ENCODE peak calls at places on chromosomes 2 and 18, in four cellular contexts. O, E, Z and W are unnamed samples.

GRCh38 chr18:57956495-57956894 is 87.5 kb upstream of the NEDD4L start:
- DNase-seq in O (no peak), E (no peak), Z (no peak), W (no peak)

GRCh38 chr2:154952346-154953010 is 254.0 kb downstream of the KCNJ3 start:
- DNase-seq in O (no peak), E (no peak), Z (no peak), W (no peak)

GRCh38 chr2:187875271-187875670 is 321.0 kb upstream of the TFPI start:
- DNase-seq in O (no peak), E (no peak), Z (no peak), W (no peak)

GRCh38 chr2:191217580-191217979 is 27.6 kb upstream of the MYO1B start:
- DNase-seq in O (peak), E (no peak), Z (no peak), W (no peak)

GRCh38 chr2:202450785-202451184 is 74.7 kb downstream of the BMPR2 start:
- DNase-seq in O (peak), E (no peak), Z (no peak), W (no peak)

GRCh38 chr2:32712870-32713269 is 85.0 kb downstream of the TTC27 start:
- DNase-seq in O (no peak), E (no peak), Z (no peak), W (no peak)

GRCh38 chr2:170157025-170157684 is 20.8 kb upstream of the MYO3B start:
- DNase-seq in O (peak), E (no peak), Z (no peak), W (no peak)

GRCh38 chr2:218981390-218982311 is 3.3 kb downstream of the FEV start:
- DNase-seq in O (no peak), E (peak), Z (no peak), W (no peak)

GRCh38 chr18:36769172-36769571 is 59.6 kb downstream of the TPGS2 start:
- DNase-seq in O (no peak), E (no peak), Z (no peak), W (no peak)

GRCh38 chr2:47652041-47652713 is 130.8 kb upstream of the MSH6 start:
- DNase-seq in O (no peak), E (no peak), Z (no peak), W (no peak)

GRCh38 chr2:136238552-136239346 is 120.8 kb upstream of the CXCR4 start:
- DNase-seq in O (no peak), E (no peak), Z (peak), W (no peak)

GRCh38 chr2:181457741-181458425 is 697 bp downstream of the ITGA4 start:
- DNase-seq in O (no peak), E (peak), Z (no peak), W (peak)

GRCh38 chr2:119541476-119541875 is 2.8 kb upstream of the CFAP221 start:
- DNase-seq in O (no peak), E (no peak), Z (no peak), W (peak)

GRCh38 chr2:185583058-185583816 is 155.4 kb upstream of the FSIP2 start:
- DNase-seq in O (peak), E (no peak), Z (no peak), W (no peak)
- TF ChIP-seq CBFB in O (no peak), E (no peak), Z (no peak), W (no peak)

GRCh38 chr2:45000341-45000901 is 8.8 kb downstream of the SIX2 start:
- DNase-seq in O (no peak), E (peak), Z (no peak), W (no peak)

GRCh38 chr2:45000921-45001628 is 8.2 kb downstream of the SIX2 start:
- DNase-seq in O (no peak), E (peak), Z (no peak), W (no peak)

GRCh38 chr2:44996356-44996755 is 12.9 kb downstream of the SIX2 start:
- DNase-seq in O (no peak), E (no peak), Z (no peak), W (no peak)

GRCh38 chr2:44999540-44999939 is 9.7 kb downstream of the SIX2 start:
- DNase-seq in O (no peak), E (no peak), Z (no peak), W (no peak)

GRCh38 chr2:44997948-44998347 is 11.3 kb downstream of the SIX2 start:
- DNase-seq in O (no peak), E (no peak), Z (no peak), W (no peak)
- TF ChIP-seq CBFB in O (no peak), E (no peak), Z (no peak), W (no peak)

GRCh38 chr2:69592511-69592910 is 51.0 kb downstream of the AAK1 start:
- DNase-seq in O (no peak), E (no peak), Z (no peak), W (no peak)

GRCh38 chr2:69597105-69597504 is 46.4 kb downstream of the AAK1 start:
- DNase-seq in O (no peak), E (no peak), Z (no peak), W (no peak)

GRCh38 chr2:69597843-69598610 is 45.5 kb downstream of the AAK1 start:
- DNase-seq in O (no peak), E (no peak), Z (no peak), W (no peak)

GRCh38 chr2:69589973-69590652 is 53.4 kb downstream of the AAK1 start:
- DNase-seq in O (no peak), E (no peak), Z (no peak), W (peak)

GRCh38 chr2:69594341-69594740 is 49.2 kb downstream of the AAK1 start:
- DNase-seq in O (no peak), E (no peak), Z (no peak), W (no peak)
- TF ChIP-seq CBFB in O (no peak), E (no peak), Z (no peak), W (no peak)

GRCh38 chr18:70382032-70382431 is 93.2 kb downstream of the SOCS6 start:
- DNase-seq in O (no peak), E (no peak), Z (no peak), W (no peak)

GRCh38 chr18:70384181-70384790 is 95.4 kb downstream of the SOCS6 start:
- DNase-seq in O (peak), E (no peak), Z (no peak), W (peak)

GRCh38 chr18:70377857-70378701 is 89.2 kb downstream of the SOCS6 start:
- DNase-seq in O (peak), E (no peak), Z (no peak), W (peak)

GRCh38 chr18:70382992-70383717 is 94.3 kb downstream of the SOCS6 start:
- DNase-seq in O (no peak), E (no peak), Z (no peak), W (no peak)

GRCh38 chr18:70380915-70381896 is 92.4 kb downstream of the SOCS6 start:
- DNase-seq in O (peak), E (peak), Z (no peak), W (peak)
- TF ChIP-seq CBFB in O (no peak), E (no peak), Z (no peak), W (no peak)

DNA sequence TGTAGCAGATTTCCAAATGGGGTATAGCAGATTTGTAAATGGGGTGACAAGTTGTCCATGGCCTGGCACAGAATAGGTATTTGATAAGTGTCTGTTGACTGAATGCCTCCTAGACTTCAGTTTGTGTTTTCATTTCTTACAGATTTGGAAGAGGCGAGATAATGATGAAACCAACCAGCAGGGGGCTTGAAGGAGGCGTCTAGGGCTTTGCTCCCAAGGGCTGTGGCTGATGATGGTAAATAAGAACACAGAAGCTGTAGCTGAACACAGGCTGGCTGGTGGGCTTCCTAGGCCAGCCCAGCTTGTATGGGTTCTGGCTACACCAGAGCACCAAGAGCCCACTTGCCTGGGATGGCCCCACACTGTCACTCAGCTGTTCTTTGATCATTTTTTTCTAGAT is 19.4 kb downstream of the SFTPB start:
- DNase-seq in O (no peak), E (no peak), Z (no peak), W (peak)
- TF ChIP-seq CBFB in O (no peak), E (no peak), Z (no peak), W (no peak)

GRCh38 chr2:72883356-72883962 is 3.7 kb upstream of the SPR start:
- DNase-seq in O (peak), E (peak), Z (no peak), W (peak)
- TF ChIP-seq CBFB in O (no peak), E (no peak), Z (no peak), W (no peak)

DNA sequence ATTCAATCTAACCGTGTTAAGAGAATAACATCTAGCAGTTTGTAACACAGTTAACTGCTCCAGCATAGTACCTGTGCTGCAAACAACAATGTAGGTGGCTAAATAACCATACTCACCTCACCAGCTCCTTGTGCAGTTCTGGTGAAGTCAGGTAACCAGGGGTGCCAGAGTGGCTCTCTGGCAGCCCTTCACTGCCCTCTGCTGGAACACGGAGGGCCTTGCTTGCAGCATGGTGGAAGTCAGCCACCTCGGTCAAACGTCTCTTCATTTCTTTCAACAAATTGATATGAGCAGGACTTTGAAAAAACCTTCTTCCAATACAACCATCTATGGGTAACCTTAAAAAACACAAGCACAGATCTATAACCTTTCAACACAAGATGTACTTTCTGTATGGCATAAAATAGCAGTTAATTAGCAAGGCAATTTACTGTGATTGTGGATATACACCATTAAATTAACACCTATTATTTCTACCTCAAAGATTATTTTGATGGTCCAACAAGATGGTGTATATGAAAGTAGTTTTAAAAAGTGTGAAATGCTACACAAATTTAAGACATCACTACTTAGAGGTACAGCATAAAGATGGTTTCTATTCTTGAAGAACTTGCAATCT is 56.6 kb downstream of the EPG5 start:
- DNase-seq in O (peak), E (peak), Z (peak), W (peak)
- TF ChIP-seq CBFB in O (no peak), E (no peak), Z (no peak), W (no peak)

DNA sequence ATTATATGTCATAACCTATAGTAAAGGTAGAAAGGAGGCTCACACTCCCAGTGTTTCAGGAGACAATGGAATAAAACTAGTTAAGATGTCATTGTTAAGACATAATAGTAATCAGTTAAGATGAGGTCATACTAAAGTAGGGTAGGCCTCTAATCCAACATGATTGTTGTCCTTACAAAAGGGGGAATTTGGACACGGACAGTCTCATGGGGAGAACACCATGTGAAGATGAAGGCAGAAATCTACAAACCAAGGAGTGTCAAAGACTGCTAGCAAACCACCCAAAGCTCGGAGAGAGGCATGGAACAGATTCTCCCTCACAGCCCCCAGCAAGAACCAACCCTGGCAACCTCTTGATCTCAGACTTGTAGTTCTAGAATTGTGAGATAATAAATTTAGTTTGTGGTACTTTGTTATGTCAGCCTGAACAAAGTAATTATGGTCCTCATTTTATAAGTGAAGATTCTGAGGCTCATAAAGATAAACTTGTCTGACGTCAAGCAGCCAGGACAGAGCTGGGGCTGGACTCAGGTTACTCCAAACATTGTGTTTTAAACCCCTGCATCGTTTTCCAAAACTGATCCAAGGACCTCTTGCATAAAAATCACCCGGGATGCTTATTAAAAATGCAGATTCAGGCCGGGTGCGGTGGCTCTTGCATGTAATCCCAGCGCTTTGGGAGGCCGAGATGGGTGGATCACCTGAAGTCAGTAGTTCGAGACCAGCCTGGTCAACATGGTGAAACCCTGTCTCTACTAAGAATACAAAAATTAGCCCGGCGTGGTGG is 47.8 kb downstream of the CCDC195 start:
- DNase-seq in O (no peak), E (no peak), Z (no peak), W (no peak)
- TF ChIP-seq CBFB in O (no peak), E (no peak), Z (no peak), W (no peak)

DNA sequence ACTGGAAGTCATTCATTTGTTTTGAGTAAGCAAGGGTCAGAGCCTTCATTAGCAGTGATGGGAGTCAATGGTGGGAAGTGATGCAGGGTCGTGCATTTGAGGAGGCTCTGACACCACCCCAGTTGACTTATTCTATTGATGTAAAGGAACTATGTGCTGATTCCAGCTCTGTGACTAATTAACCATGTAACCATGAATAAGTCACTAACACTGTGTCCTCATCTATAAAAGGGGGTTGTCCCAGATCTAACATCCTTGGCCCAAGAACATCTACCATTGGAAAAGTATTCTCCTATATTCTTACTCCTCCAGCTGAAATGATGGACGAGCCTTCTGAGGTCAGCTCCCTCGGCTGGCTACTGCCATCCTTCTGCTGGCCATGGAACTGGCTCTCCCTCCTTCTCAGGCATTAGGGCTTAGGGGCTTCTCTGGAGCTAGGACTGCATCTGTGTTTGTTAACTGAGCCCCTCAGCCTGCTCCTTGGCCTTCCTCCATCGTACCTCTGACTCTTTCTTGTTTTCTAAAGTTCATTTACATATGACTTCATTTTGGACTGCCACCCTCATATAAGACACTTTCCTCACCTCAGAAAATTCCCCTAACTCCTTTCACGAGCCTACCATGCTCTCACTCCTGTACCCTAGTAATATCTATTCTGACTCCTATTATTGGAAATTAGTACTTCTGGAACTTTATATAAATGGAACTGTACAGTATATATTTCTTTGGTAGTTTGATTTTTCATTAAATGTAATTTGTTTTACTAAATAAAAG is 115.5 kb downstream of the KCTD1 start:
- DNase-seq in O (no peak), E (no peak), Z (no peak), W (no peak)
- TF ChIP-seq CBFB in O (no peak), E (no peak), Z (no peak), W (no peak)